ENCODE peak calls at places on chromosomes 6 and 20, in four cellular contexts. Q is body of pancreas, I is A549, C is astrocyte. R is an unnamed sample.

GRCh38 chr6:56683882-56684281 is 41.2 kb upstream of the DST start:
- DNase-seq in Q (no peak), I (peak; percentile 79), C (peak; percentile 90), R (no peak)

GRCh38 chr6:109260126-109260525 is 122.1 kb downstream of the CD164 start:
- DNase-seq in Q (no peak), I (no peak), C (peak; percentile 56), R (no peak)

GRCh38 chr6:137451926-137452325 is 42.3 kb downstream of the OLIG3 start:
- DNase-seq in Q (no peak), I (no peak), C (peak; percentile 56), R (no peak)

GRCh38 chr6:112231609-112232060 is 22.7 kb downstream of the LAMA4 start:
- DNase-seq in Q (no peak), I (no peak), C (peak; percentile 79), R (no peak)

GRCh38 chr6:161437851-161438250 is 164.0 kb upstream of the AGPAT4 start:
- DNase-seq in Q (no peak), I (no peak), C (no peak), R (no peak)

GRCh38 chr20:33899106-33899505 is 88.0 kb downstream of the CHMP4B start:
- DNase-seq in Q (no peak), I (no peak), C (no peak), R (no peak)

GRCh38 chr6:132937466-132937906 is 123.1 kb downstream of the RPS12 start:
- DNase-seq in Q (peak; percentile 72), I (peak; percentile 46), C (peak; percentile 16), R (no peak)

GRCh38 chr20:57762531-57763234 is 52.9 kb upstream of the PMEPA1 start:
- DNase-seq in Q (no peak), I (no peak), C (no peak), R (no peak)

GRCh38 chr6:125700591-125701353 is 48.7 kb upstream of the HEY2 start:
- DNase-seq in Q (no peak), I (no peak), C (no peak), R (no peak)

GRCh38 chr20:6492396-6493055 is 275.0 kb upstream of the BMP2 start:
- DNase-seq in Q (no peak), I (no peak), C (peak; percentile 51), R (no peak)

GRCh38 chr6:73393278-73393677 is 1.4 kb upstream of the DDX43 start:
- DNase-seq in Q (no peak), I (no peak), C (peak; percentile 17), R (no peak)

GRCh38 chr20:51578145-51578459 is 35.6 kb upstream of the NFATC2 start:
- DNase-seq in Q (no peak), I (no peak), C (no peak), R (no peak)

GRCh38 chr20:4434681-4435080 is 287.0 kb upstream of the PRND start:
- DNase-seq in Q (no peak), I (no peak), C (no peak), R (no peak)

GRCh38 chr6:123588546-123588895 is 48.2 kb downstream of the TRDN start:
- DNase-seq in Q (no peak), I (no peak), C (no peak), R (no peak)

GRCh38 chr20:41395669-41396664 is 29.3 kb upstream of the EMILIN3 start:
- DNase-seq in Q (no peak), I (no peak), C (no peak), R (no peak)

GRCh38 chr6:158772851-158773371 is 46.3 kb downstream of the EZR start:
- DNase-seq in Q (no peak), I (peak; percentile 26), C (no peak), R (no peak)

GRCh38 chr6:159213401-159213800 is 44.2 kb downstream of the FNDC1 start:
- DNase-seq in Q (no peak), I (no peak), C (peak; percentile 65), R (no peak)

GRCh38 chr6:10862361-10862760 is 19.5 kb downstream of the GCM2 start:
- DNase-seq in Q (no peak), I (no peak), C (no peak), R (no peak)

GRCh38 chr6:160082627-160083026 is 39.0 kb upstream of the SLC22A1 start:
- DNase-seq in Q (no peak), I (no peak), C (no peak), R (no peak)

GRCh38 chr6:21444861-21445260 is 148.7 kb upstream of the SOX4 start:
- DNase-seq in Q (no peak), I (no peak), C (no peak), R (no peak)

GRCh38 chr20:30484009-30484748 is 773.3 kb upstream of the DEFB115 start:
- DNase-seq in Q (no peak), I (no peak), C (no peak), R (no peak)
- H3K9me3 ChIP-seq in Q (no peaks in the 10 kb centered on the region), I (peaks cover 7% of the 10 kb centered on the region), C (peaks cover 3% of the 10 kb centered on the region), R (no peaks in the 10 kb centered on the region)

DNA sequence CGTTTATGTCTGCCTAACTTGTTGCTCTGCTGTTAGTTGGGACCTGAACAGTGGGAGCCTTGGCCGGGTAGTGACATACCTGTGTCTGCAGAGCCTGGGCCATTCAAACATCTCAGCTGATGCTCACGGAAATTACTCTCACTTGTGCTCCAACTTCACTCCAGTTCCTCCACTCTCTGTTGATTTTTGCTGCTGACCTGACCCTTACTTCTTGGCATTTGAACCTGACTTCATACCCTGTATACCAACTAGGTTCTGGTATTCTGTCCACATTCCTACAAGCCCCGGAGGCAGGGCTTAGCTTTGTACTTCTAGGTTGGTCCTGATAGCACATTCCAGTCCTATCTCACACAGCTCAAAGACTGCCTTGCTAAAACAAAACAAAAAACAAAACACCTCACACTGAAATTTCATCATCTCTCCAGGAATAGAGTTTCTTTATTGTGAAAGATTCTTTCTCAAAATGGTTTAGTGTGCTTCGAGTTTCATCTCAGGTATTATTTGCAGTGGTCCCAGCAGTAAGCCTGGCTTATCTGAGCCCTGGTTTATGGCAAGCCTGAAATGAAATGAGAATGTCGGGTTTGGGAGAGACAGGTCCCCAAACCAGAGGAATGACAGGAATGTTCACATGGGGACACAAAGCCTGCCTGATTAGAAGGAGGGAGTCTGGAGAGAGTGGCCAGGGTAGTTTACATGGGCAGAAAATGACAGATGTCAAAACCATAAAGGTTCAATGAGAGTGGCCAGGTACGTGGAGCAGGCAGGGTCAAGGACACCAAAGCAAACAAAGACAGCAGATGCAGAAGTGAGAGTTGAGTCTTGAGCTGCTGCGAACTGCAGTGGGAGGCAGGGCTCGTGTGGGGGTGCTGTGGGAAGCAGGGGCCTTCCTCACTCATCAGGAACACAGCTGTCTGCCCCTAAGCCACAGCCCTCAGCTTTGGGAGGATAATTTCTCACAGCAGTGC is 174.2 kb upstream of the HDAC2 start:
- DNase-seq in Q (peak; percentile 15), I (no peak), C (no peak), R (no peak)
- H3K27ac ChIP-seq in Q (no peak overlapping the region), I (no peak overlapping the region), C (no peak overlapping the region), R (no peak overlapping the region)

DNA sequence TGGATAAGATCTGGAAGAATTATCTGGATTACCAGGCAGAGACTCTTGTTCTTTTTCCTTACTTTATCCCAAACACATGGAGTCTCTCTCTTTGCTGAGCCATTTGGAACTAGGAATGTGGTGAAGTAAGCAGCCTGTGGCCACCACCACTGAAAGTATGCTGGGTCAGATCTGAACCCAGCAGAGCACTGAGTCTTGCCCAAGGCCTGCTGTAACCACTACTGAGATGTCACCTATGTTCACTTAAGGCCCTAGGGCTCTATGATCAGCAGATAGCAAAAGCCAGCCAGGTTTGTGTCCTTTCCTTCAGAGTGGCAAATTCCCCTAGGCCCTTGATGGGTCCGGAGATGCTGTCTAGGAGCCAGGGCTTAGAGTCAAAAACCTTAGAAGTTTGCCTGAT is 103.3 kb upstream of the PLN start:
- DNase-seq in Q (no peak), I (no peak), C (no peak), R (no peak)
- H3K9me3 ChIP-seq in Q (no peaks in the 10 kb centered on the region), I (no peaks in the 10 kb centered on the region), C (no peaks in the 10 kb centered on the region), R (no peaks in the 10 kb centered on the region)

GRCh38 chr20:31590717-31591225 is 14.3 kb upstream of the ID1 start:
- DNase-seq in Q (no peak), I (no peak), C (no peak), R (no peak)
- H3K27ac ChIP-seq in Q (no peak overlapping the region), I (peak overlapping the region; percentile 98), C (no peak overlapping the region), R (no peak overlapping the region)

DNA sequence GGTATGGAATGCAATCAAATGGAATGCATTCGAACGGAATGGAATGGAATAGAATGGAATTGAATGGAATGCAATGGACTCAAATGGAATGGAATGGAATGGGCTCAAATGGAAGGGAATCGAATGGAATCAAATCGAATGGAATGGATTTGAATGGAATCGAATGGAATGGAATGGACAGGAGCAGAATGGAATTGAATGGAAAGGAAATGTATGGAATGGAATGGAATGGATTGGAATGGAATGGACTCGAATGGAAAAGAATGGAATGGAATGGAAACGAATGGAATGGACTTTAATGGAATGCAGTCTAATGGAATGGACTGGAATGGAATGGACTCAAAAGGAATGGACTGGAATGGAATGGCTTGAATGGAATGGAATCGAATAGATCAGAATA is 18.3 kb upstream of the DEFB115 start:
- DNase-seq in Q (no peak), I (no peak), C (no peak), R (no peak)
- H3K9me3 ChIP-seq in Q (no peaks in the 10 kb centered on the region), I (peaks cover 5% of the 10 kb centered on the region), C (peaks cover 42% of the 10 kb centered on the region), R (peaks cover 21% of the 10 kb centered on the region)

GRCh38 chr20:50540620-50541605 is 30.7 kb downstream of the PTPN1 start:
- DNase-seq in Q (no peak), I (peak; percentile 67), C (peak; percentile 99), R (no peak)

GRCh38 chr20:50546729-50547314 is 36.6 kb downstream of the PTPN1 start:
- DNase-seq in Q (no peak), I (no peak), C (no peak), R (no peak)

GRCh38 chr20:50541606-50542041 is 31.4 kb downstream of the PTPN1 start:
- DNase-seq in Q (no peak), I (no peak), C (peak; percentile 30), R (no peak)

GRCh38 chr20:50545123-50545522 is 34.9 kb downstream of the PTPN1 start:
- DNase-seq in Q (no peak), I (no peak), C (peak; percentile 69), R (no peak)

GRCh38 chr20:50543326-50543725 is 33.1 kb downstream of the PTPN1 start:
- DNase-seq in Q (no peak), I (no peak), C (no peak), R (no peak)
- H3K27ac ChIP-seq in Q (no peak overlapping the region), I (no peak overlapping the region), C (no peak overlapping the region), R (no peak overlapping the region)

GRCh38 chr6:4871825-4872224 is 95.6 kb downstream of the CDYL start:
- DNase-seq in Q (no peak), I (no peak), C (no peak), R (no peak)

GRCh38 chr6:4872841-4873240 is 96.6 kb downstream of the CDYL start:
- DNase-seq in Q (no peak), I (no peak), C (peak; percentile 51), R (no peak)

GRCh38 chr6:4873928-4874327 is 97.7 kb downstream of the CDYL start:
- DNase-seq in Q (no peak), I (no peak), C (no peak), R (no peak)

DNA sequence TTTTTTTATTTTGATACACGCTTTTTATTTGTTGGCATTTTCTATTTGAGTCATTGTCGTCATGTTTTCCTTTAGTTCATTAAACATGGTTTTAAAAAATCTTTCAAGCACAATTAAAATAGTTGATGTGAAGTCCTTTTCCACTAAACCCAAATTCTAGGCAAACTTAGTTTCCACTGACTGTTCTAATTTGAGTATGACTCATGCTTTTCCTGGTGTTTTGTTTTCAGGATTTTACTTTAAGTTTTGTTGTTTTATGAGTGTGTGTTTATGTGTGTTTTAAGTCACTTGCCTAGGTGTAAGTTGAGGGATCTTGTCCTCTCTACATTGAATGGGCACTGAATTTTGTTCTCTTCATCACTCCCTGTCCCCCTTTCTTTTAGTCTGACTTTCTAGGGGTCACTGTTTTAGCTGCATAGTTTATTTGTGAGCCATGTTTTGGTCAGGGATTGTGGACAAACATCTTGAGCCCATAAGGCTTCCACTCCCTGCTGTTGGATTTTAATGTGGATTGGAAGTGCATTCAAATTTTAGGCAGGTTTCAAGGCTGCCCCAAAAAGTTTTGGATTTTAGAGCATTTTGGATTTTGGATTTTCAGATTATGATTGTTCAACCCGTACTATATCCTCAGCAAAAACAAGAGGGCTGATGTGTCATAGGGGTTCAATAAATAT is 94.8 kb downstream of the CDYL start:
- DNase-seq in Q (no peak), I (no peak), C (peak; percentile 8), R (no peak)
- H3K9me3 ChIP-seq in Q (no peaks in the 10 kb centered on the region), I (peaks cover 2% of the 10 kb centered on the region), C (no peaks in the 10 kb centered on the region), R (no peaks in the 10 kb centered on the region)

R was measured in CD8-positive, alpha-beta memory T cell.